ENCODE peak calls at places on chromosomes 11 and 22, in six cellular contexts. D, W, C, Y, H and T are unnamed samples.

GRCh38 chr11:46738887-46739286 is 19.9 kb downstream of the F2 start:
- DNase-seq in H (no peak), D (no peak), W (no peak), Y (no peak), C (no peak), T (no peak)

GRCh38 chr11:94656968-94657367 is 89.8 kb downstream of the PIWIL4 start:
- DNase-seq in D (no peak), C (no peak), H (no peak), Y (no peak), W (no peak), T (no peak)

GRCh38 chr11:75240381-75241035 is at the start of gene TPBGL:
- DNase-seq in Y (no peak), W (no peak), H (no peak), C (no peak), D (peak), T (peak)

GRCh38 chr11:115930276-115930675 is 426.1 kb upstream of the CADM1 start:
- DNase-seq in D (no peak), H (no peak), W (no peak), Y (no peak), C (no peak), T (no peak)

GRCh38 chr11:34680918-34681554 is 60.1 kb downstream of the EHF start:
- DNase-seq in Y (no peak), D (no peak), W (peak), H (peak), C (peak), T (no peak)

GRCh38 chr22:31425331-31426050 is 26.1 kb downstream of the DRG1 start:
- DNase-seq in D (no peak), Y (no peak), H (no peak), C (no peak), W (peak), T (no peak)

GRCh38 chr11:93368022-93368421 is 37.5 kb downstream of the DEUP1 start:
- DNase-seq in D (no peak), W (no peak), C (no peak), H (no peak), Y (no peak), T (no peak)

GRCh38 chr11:122784325-122785155 is 53.8 kb upstream of the CRTAM start:
- DNase-seq in Y (no peak), C (no peak), W (peak), H (no peak), D (no peak), T (no peak)

DNA sequence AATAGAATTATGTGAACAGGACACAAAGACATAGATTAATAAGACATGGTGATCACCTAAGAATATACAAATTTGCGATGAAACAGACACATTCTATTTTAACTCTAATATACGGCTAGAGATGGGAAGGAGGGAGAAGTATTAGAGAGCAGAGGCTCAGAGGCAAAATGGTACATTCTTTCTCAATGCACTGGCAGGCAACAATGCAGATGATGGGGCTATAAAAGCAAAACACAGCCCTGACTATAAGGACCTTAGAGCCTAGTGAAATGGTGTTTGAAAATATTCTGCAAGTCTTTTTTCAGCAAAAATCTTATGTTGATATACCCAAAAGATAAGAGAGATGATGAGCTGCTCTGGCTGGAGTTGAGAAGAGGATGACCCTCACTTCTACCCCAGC is 13.1 kb downstream of the TCF20 start:
- DNase-seq in H (no peak), D (no peak), C (no peak), W (peak), Y (no peak), T (no peak)
- TF ChIP-seq BHLHE40 in H (no peak), D (no peak), C (no peak), W (no peak), Y (no peak), T (no peak)

DNA sequence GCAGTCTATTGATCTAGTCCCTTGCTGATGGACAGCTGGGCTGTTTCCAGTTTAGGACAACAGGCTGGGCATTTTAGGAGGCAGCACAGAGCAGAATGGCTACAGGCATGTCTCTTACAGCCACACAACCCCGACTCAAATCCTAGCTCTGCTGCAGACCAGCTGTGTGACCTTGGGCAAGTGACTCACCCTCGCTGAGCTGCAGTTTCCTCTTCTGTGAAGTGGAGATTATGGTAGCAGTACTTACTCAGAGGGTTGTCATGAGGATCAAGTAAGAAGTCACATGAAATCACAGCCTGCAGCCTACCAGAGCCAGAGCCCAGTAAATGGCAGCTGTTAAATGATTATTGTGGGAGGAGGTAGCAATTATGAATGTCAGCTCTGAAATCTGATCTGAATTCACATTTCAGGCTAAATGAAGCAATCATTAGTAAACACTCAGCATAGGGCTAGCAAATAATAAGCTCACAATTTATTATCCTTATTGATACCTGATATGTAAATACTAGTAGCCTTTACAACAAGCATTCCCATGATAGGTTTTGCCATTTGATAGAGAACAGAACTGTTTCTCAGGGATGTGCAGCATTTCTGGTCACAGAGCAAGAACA is 58.9 kb downstream of the MYEOV start:
- DNase-seq in H (no peak), Y (no peak), D (peak), W (peak), C (peak), T (no peak)
- TF ChIP-seq BHLHE40 in H (no peak), Y (no peak), D (no peak), W (peak), C (no peak), T (no peak)

GRCh38 chr22:20488946-20489345 is 6.6 kb downstream of the KLHL22 start:
- DNase-seq in Y (no peak), D (no peak), H (no peak), W (no peak), C (no peak), T (no peak)
- TF ChIP-seq BHLHE40 in Y (no peak), D (no peak), H (no peak), W (no peak), C (no peak), T (no peak)

DNA sequence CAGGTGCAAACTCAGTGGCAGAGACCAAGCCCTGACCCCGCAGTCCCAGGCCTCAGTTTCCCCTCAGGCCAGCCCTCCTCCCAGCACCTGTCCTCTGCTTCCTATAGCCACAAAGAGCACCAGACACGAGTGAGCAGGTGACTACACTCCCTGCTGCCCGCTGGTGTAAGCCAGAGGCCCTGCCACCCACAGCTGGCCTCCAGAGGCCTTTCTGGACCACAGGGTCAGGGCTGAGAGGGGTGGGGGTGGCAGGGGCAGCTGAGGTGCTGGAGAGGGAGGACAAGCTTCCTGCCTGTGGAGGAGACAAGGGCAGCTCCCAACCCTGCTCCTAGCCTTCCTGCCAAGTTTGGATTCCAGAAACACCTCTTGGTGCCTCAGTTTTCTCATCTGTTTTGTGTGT is 31.3 kb upstream of the WNT7B start:
- DNase-seq in W (no peak), D (no peak), H (no peak), C (no peak), Y (no peak), T (no peak)
- TF ChIP-seq BHLHE40 in W (no peak), D (no peak), H (no peak), C (no peak), Y (no peak), T (no peak)

GRCh38 chr11:66006891-66007176 is 4.5 kb downstream of the BANF1 start:
- DNase-seq in C (no peak), W (no peak), Y (no peak), H (no peak), D (no peak), T (no peak)

GRCh38 chr11:66007201-66007634 is 4.6 kb upstream of the CST6 start:
- DNase-seq in Y (no peak), W (no peak), C (no peak), D (peak), H (no peak), T (no peak)

GRCh38 chr11:66006134-66006890 is 4.0 kb downstream of the BANF1 start:
- DNase-seq in C (no peak), W (no peak), Y (no peak), H (no peak), D (no peak), T (no peak)

GRCh38 chr11:66008095-66008467 is 3.7 kb upstream of the CST6 start:
- DNase-seq in W (no peak), D (no peak), C (no peak), Y (no peak), H (no peak), T (no peak)

GRCh38 chr11:66008468-66009101 is 3.2 kb upstream of the CST6 start:
- DNase-seq in W (no peak), C (no peak), Y (no peak), H (no peak), D (no peak), T (no peak)
- TF ChIP-seq BHLHE40 in W (no peak), C (no peak), Y (no peak), H (no peak), D (no peak), T (no peak)

GRCh38 chr11:1223346-1224108 is 661 bp downstream of the MUC5B start:
- DNase-seq in D (no peak), W (no peak), C (no peak), Y (no peak), H (no peak), T (no peak)

GRCh38 chr11:1222491-1223345 is at the start of gene MUC5B:
- DNase-seq in H (no peak), W (no peak), D (no peak), C (peak), Y (no peak), T (no peak)

GRCh38 chr11:1225386-1226225 is 2.7 kb downstream of the MUC5B start:
- DNase-seq in C (no peak), W (no peak), H (no peak), D (no peak), Y (no peak), T (no peak)

GRCh38 chr11:1224491-1225385 is 1.9 kb downstream of the MUC5B start:
- DNase-seq in Y (no peak), W (no peak), H (no peak), C (no peak), D (no peak), T (no peak)

GRCh38 chr11:1224109-1224485 is 1.2 kb downstream of the MUC5B start:
- DNase-seq in C (no peak), H (no peak), D (no peak), W (no peak), Y (no peak), T (no peak)
- TF ChIP-seq BHLHE40 in C (no peak), H (no peak), D (no peak), W (no peak), Y (no peak), T (no peak)

GRCh38 chr11:121489823-121490222 is 37.1 kb upstream of the SORL1-AS1 start:
- DNase-seq in H (no peak), D (no peak), Y (no peak), W (no peak), C (no peak), T (no peak)
- TF ChIP-seq BHLHE40 in H (no peak), D (no peak), Y (no peak), W (no peak), C (no peak), T (no peak)

GRCh38 chr22:28799834-28800307 is 498 bp downstream of the XBP1 start:
- DNase-seq in D (peak), C (no peak), H (no peak), W (peak), Y (no peak), T (peak)
- TF ChIP-seq BHLHE40 in D (no peak), C (no peak), H (no peak), W (no peak), Y (no peak), T (no peak)

DNA sequence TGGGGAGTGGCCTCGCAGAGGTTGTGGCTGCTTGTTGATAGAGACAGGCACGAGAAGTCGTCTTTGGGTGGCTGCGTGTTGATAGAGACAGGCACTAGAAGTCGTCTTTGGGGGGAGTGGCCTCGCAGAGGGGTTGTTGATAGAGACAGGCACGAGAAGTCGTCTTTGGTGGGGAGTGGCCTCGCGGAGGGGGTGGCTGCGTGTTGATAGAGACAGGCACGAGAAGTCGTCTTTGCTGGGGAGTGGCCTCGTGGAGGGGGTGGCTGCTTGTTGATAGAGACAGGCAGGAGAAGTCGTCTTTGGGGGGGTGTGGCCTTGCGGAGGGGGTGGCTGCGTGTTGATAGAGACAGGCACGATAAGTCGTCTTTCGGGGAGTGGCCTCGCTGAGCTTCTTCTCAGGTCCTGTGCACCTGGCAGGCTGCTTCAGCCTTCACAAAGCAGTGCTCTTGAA is 328.8 kb downstream of the TBC1D22A start:
- DNase-seq in W (no peak), C (no peak), Y (no peak), H (no peak), D (peak), T (no peak)
- TF ChIP-seq BHLHE40 in W (no peak), C (no peak), Y (no peak), H (no peak), D (peak), T (no peak)